ENCODE peak calls at places on chromosomes 2 and 18, in five cellular contexts. R is endodermal cell, Q is brain microvascular endothelial cell, V is lower lobe of right lung, L is astrocyte of the spinal cord. P is an unnamed sample.

GRCh38 chr2:9108210-9108967 is 98.2 kb upstream of the ASAP2 start:
- DNase-seq in R (no peak), L (no peak), Q (no peak), V (no peak), P (no peak)

GRCh38 chr2:178425255-178425827 is 25.6 kb downstream of the PRKRA start:
- DNase-seq in V (no peak), L (no peak), R (no peak), Q (no peak), P (no peak)

GRCh38 chr2:36484454-36484853 is 113.5 kb downstream of the FEZ2 start:
- DNase-seq in R (no peak), Q (no peak), V (no peak), L (no peak), P (no peak)

GRCh38 chr2:127434515-127434914 is 16.3 kb downstream of the PROC start:
- DNase-seq in Q (no peak), R (no peak), L (no peak), V (no peak), P (no peak)

GRCh38 chr18:35289293-35290069 is 548 bp downstream of the ZSCAN30 start:
- DNase-seq in L (peak; percentile 5), V (no peak), Q (no peak), R (no peak), P (peak; percentile 20)

GRCh38 chr2:232576995-232577394 is 26.5 kb downstream of the EIF4E2 start:
- DNase-seq in R (no peak), V (no peak), Q (peak; percentile 10), L (peak; percentile 59), P (peak; percentile 14)

GRCh38 chr18:621181-621580 is 24.4 kb downstream of the CLUL1 start:
- DNase-seq in V (no peak), R (no peak), Q (no peak), L (no peak), P (peak; percentile 61)

GRCh38 chr18:7205346-7205745 is 25.5 kb upstream of the LRRC30 start:
- DNase-seq in Q (no peak), R (no peak), L (no peak), V (no peak), P (no peak)

GRCh38 chr18:75205760-75206109 is 3.2 kb downstream of the PTGR3 start:
- DNase-seq in V (no peak), Q (no peak), L (peak; percentile 66), R (no peak), P (no peak)

GRCh38 chr2:17918789-17919188 is 40.3 kb downstream of the KCNS3 start:
- DNase-seq in L (peak; percentile 24), Q (no peak), R (peak; percentile 62), V (no peak), P (no peak)

GRCh38 chr2:201419057-201419635 is 32.1 kb downstream of the TRAK2 start:
- DNase-seq in R (no peak), V (no peak), Q (no peak), L (peak; percentile 36), P (no peak)

GRCh38 chr2:239196474-239197021 is 204.3 kb downstream of the HDAC4 start:
- DNase-seq in V (no peak), Q (no peak), L (no peak), R (peak; percentile 29), P (no peak)

GRCh38 chr18:30432349-30432748 is 610.2 kb downstream of the DSC3 start:
- DNase-seq in L (no peak), R (no peak), V (no peak), Q (no peak), P (no peak)

GRCh38 chr2:26740890-26741302 is 23.2 kb upstream of the SLC35F6 start:
- DNase-seq in L (no peak), Q (no peak), V (no peak), R (peak; percentile 81), P (peak; percentile 53)

GRCh38 chr2:238336151-238336550 is 15.8 kb downstream of the TRAF3IP1 start:
- DNase-seq in Q (no peak), R (no peak), L (no peak), V (no peak), P (no peak)

GRCh38 chr2:143034292-143035074 is 94.7 kb upstream of the ARHGAP15 start:
- DNase-seq in L (peak; percentile 86), Q (peak; percentile 80), V (no peak), R (peak; percentile 59), P (peak; percentile 89)

GRCh38 chr18:61699397-61700090 is 193.3 kb downstream of the RNF152 start:
- DNase-seq in L (no peak), Q (no peak), R (no peak), V (no peak), P (peak; percentile 23)

GRCh38 chr2:99653433-99653832 is 163.6 kb upstream of the REV1 start:
- DNase-seq in R (no peak), Q (no peak), L (no peak), V (no peak), P (no peak)

GRCh38 chr18:55907352-55908045 is 319.5 kb upstream of the TCF4 start:
- DNase-seq in Q (no peak), R (no peak), V (no peak), L (peak; percentile 7), P (peak; percentile 26)

DNA sequence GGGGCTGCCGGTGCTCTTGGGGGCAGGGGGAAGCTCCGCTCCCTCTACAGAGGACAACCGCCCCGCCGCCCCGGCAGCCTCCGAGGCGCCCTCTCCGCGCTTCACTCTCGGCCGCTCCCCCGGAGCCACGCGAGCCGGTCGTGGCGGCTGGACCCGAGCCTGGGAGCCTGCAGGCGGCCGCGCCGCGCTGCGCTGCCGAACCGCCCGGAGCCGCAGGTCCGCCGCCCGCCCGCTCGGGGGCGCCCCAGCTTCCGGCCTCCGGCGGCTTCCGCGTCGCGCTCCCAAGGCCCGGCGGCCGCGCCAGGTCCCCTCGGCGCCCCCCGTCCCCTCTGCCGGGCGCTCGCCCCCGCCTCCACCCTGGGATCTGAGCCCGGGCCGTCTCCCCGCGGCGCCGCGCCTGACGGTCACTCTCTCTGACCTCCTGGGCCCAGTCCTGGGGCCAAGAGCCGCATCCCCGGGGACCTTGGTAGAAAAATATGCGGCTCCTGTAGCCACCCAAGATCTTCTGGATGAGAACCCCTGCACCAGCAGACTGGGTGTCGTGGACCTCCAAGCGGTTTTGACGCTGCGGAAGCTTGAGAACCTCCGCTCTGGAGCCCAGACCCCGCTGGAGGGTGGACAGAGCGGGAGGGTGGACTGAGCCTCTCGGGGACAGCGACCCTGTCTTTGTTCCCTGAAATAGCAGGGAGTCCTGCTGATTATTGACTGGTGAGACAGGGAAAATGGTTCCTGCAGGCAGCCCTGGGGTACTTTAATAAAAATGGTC is 44.3 kb downstream of the SERTAD2 start:
- DNase-seq in V (peak; percentile 80), R (peak; percentile 89), Q (no peak), L (no peak), P (peak; percentile 69)
- TF ChIP-seq CTCF in V (peak; percentile 23), R (peak; percentile 56), Q (peak; percentile 25), L (no peak), P (no peak)

GRCh38 chr2:102801858-102802699 is 40.2 kb downstream of the TMEM182 start:
- DNase-seq in L (no peak), V (no peak), R (no peak), Q (no peak), P (no peak)
- H3K4me3 ChIP-seq in L (no peak overlapping the region), V (no peak overlapping the region), R (peak overlapping the region; percentile 50), Q (no peak overlapping the region), P (no peak overlapping the region)

DNA sequence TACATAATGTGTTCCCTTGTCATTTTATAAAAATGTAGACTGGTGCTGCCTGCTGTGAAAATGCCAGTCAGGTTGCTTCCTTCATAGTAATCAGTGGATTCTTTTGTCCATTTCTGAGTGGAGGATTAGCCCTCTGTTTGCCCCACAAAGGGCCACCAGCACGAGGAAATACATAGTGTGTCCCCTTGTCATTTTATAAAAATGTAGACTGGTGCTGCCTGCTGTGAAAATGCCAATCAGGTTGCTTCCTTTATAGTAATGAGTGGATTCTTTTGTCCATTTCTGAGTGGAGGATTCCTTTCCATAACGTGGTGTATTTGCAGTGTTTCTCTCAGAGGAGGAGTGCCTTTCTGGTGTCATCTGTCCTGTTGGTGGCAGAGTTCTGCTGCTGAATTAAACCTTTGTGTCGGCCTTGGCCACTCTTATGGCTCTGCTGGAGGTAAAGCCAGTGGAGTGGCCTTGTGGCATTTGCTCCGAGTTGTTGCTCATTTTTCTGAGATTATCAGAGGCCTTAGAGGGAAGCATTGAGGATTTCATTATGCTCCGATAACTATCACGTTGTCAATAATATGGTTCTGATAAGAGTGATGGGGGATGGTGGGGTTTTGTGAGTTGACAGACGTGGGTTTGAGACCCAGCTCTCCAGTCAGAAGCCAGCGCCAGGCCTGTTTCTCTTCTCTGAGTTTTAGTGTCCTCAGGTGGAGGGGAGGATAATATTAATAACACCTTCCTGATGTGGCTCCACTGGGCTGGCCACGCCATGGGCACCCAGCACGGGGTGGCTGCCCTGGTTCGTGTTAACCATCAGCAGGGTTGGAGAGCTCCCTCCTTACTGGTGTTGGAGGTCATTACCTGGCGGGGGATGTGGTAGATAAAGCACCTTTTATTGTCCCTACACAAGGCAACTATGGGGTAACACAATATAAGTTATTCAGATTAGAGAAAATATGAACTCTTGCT is 96.6 kb downstream of the NEDD4L start:
- DNase-seq in V (no peak), R (no peak), Q (no peak), L (no peak), P (no peak)
- TF ChIP-seq CTCF in V (no peak), R (peak; percentile 39), Q (no peak), L (no peak), P (no peak)

DNA sequence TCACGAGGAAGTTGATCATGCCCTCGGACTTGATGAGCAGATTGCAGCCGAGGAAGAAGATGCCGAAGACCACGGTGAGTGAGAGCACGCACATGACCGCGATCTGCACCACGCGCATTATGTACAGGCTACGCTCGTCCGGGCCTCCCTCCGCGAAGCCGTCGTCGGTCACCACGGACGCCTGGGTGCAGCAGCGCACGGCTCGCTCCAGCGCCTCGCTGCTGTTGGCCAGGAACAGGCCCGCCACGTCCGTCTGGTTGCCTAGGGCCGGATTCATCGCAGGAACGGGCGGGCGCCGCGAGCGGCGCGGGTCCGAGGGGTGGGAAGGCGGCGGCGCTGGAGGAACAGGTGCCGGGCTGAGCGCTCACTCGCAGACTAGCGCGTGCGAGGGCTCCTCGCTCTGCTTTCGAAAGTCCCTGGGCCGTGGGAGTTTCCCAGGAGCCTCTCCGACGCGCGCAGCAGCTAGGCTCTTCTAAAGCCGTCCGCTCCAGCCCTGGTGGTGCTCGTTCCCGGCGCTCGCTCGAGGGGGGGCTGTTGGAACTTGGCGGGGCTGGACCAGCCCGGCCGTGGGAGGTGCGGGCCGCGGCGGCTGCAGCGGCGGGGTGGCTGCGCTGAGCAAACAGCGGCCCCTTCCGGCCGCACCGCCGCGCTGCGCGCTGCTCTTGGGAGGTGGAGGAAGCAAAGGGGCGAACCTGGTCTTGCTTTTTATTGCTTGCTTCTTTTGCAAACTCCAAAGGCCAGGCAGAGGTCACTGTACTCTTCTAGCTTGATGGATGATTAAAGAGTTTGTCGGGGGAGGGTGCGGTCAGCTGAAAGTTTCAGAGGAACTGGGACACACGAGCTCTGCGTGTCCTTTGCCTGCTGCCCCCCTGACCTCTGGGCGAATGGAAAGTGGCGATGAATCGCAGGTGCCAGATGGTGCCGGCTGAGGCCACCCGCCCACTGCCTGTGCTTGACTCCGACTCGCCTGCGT is at the start of gene RPRM:
- DNase-seq in L (peak; percentile 64), V (peak; percentile 81), R (peak; percentile 97), Q (peak; percentile 24), P (peak; percentile 46)
- H3K4me3 ChIP-seq in L (peak within 1 kb of the TSS; percentile 40), V (peak within 1 kb of the TSS; percentile 58), R (peak within 1 kb of the TSS; percentile 94), Q (peak within 1 kb of the TSS; percentile 46), P (peak within 1 kb of the TSS; percentile 44)

P was measured in cardiac fibroblast.